ENCODE peak calls at places on chromosomes 6 and 20, in nine cellular contexts. U, F, P, L, Z, S, X, E and T are unnamed samples.

GRCh38 chr6:113078791-113079190 is 731.7 kb downstream of the RFPL4B start:
- DNase-seq in F (no peak), U (no peak), L (no peak), Z (no peak), S (no peak), X (no peak), E (no peak), P (no peak), T (no peak)

GRCh38 chr20:7137395-7138151 is 370.1 kb downstream of the BMP2 start:
- DNase-seq in Z (no peak), S (no peak), L (no peak), P (no peak), U (no peak), E (no peak), X (no peak), F (no peak), T (no peak)

GRCh38 chr6:137743493-137743892 is 123.6 kb upstream of the TNFAIP3 start:
- DNase-seq in X (no peak), P (no peak), L (no peak), S (no peak), U (no peak), Z (no peak), E (no peak), F (no peak), T (no peak)

GRCh38 chr6:69643688-69644087 is 153.1 kb downstream of the LMBRD1 start:
- DNase-seq in X (no peak), P (no peak), Z (no peak), S (no peak), U (no peak), E (no peak), F (no peak), L (no peak), T (no peak)

GRCh38 chr6:132715204-132715603 is 1.3 kb upstream of the VNN1 start:
- DNase-seq in E (no peak), Z (no peak), S (peak; percentile 75), X (peak; percentile 87), P (no peak), L (no peak), F (peak; percentile 27), U (peak; percentile 88), T (no peak)

GRCh38 chr20:258963-259362 is 1.4 kb downstream of the DEFB132 start:
- DNase-seq in P (no peak), E (no peak), Z (no peak), L (no peak), S (peak; percentile 14), X (peak; percentile 31), U (peak; percentile 31), F (no peak), T (no peak)

GRCh38 chr6:136843210-136843609 is 20.8 kb downstream of the PEX7 start:
- DNase-seq in F (no peak), E (no peak), S (no peak), L (no peak), U (no peak), Z (no peak), P (no peak), X (no peak), T (no peak)

GRCh38 chr6:44739163-44739562 is 351.7 kb downstream of the CDC5L start:
- DNase-seq in E (no peak), S (no peak), Z (no peak), P (no peak), U (peak; percentile 26), L (no peak), F (no peak), X (no peak), T (no peak)

GRCh38 chr6:160455484-160456213 is 107.5 kb downstream of the SLC22A3 start:
- DNase-seq in S (peak; percentile 70), X (peak; percentile 71), F (peak; percentile 72), L (peak; percentile 67), U (peak; percentile 77), Z (peak; percentile 71), P (peak; percentile 31), E (peak; percentile 35), T (peak; percentile 45)